ENCODE peak calls at places on chromosome 13, in five cellular contexts. M is sigmoid colon; F is C1 segment of cervical spinal cord; A is non-pigmented ciliary epithelial cell; R is activated CD4-positive, alpha-beta T cell treated with anti-CD3 and anti-CD28 coated beads, Interleukin-2, amount 50 U/mL, for 4 hours. L is an unnamed sample.

GRCh38 chr13:44238011-44238421 is 135.6 kb upstream of the SERP2 start:
- DNase-seq in M (no peak), F (no peak), A (no peak), R (no peak), L (no peak)

GRCh38 chr13:90055121-90055520 is 1292.4 kb upstream of the MIR17HG start:
- DNase-seq in M (no peak), F (no peak), A (peak), R (no peak), L (no peak)

GRCh38 chr13:76512676-76513277 is 373.4 kb downstream of the KCTD12 start:
- DNase-seq in M (no peak), F (no peak), A (peak), R (no peak), L (no peak)

GRCh38 chr13:63010072-63010658 is 1594.5 kb upstream of the PCDH20 start:
- DNase-seq in M (no peak), F (no peak), A (no peak), R (no peak), L (no peak)

GRCh38 chr13:36297600-36298338 is at the start of gene CCDC169:
- DNase-seq in M (peak), F (peak), A (no peak), R (peak), L (peak)

GRCh38 chr13:92143766-92144165 is 745.3 kb downstream of the GPC5 start:
- DNase-seq in M (no peak), F (no peak), A (no peak), R (no peak), L (no peak)

GRCh38 chr13:45167611-45168554 is 33.0 kb downstream of the KCTD4 start:
- DNase-seq in M (no peak), F (no peak), A (no peak), R (no peak), L (no peak)

GRCh38 chr13:91313581-91313980 is 33.9 kb upstream of the MIR17HG start:
- DNase-seq in M (no peak), F (no peak), A (no peak), R (no peak), L (no peak)

GRCh38 chr13:47178090-47178950 is 281.5 kb upstream of the HTR2A start:
- DNase-seq in M (no peak), F (no peak), A (no peak), R (no peak), L (no peak)

GRCh38 chr13:47039106-47039505 is 142.3 kb upstream of the HTR2A start:
- DNase-seq in M (no peak), F (no peak), A (peak), R (no peak), L (no peak)

GRCh38 chr13:46171739-46172138 is 10.2 kb downstream of the LCP1 start:
- DNase-seq in M (no peak), F (no peak), A (no peak), R (no peak), L (no peak)

GRCh38 chr13:20475927-20476691 is 49.5 kb downstream of the CRYL1 start:
- DNase-seq in M (no peak), F (no peak), A (no peak), R (peak), L (no peak)

GRCh38 chr13:28558126-28558525 is 63.2 kb upstream of the FLT1 start:
- DNase-seq in M (no peak), F (no peak), A (peak), R (no peak), L (no peak)

GRCh38 chr13:25762288-25762687 is 289.5 kb downstream of the SHISA2 start:
- DNase-seq in M (no peak), F (no peak), A (no peak), R (no peak), L (no peak)

GRCh38 chr13:71758823-71759222 is 108.2 kb downstream of the DACH1 start:
- DNase-seq in M (no peak), F (no peak), A (no peak), R (no peak), L (no peak)

GRCh38 chr13:107554355-107554905 is 660.9 kb downstream of the LIG4 start:
- DNase-seq in M (no peak), F (no peak), A (no peak), R (no peak), L (no peak)

GRCh38 chr13:40922437-40923040 is 96.6 kb downstream of the ELF1 start:
- DNase-seq in M (no peak), F (no peak), A (no peak), R (no peak), L (no peak)

GRCh38 chr13:94987869-94988268 is 275.5 kb upstream of the SOX21 start:
- DNase-seq in M (no peak), F (no peak), A (no peak), R (no peak), L (no peak)

GRCh38 chr13:69618393-69618792 is 489.2 kb upstream of the ATXN8OS start:
- DNase-seq in M (no peak), F (no peak), A (no peak), R (no peak), L (no peak)

GRCh38 chr13:44141213-44141724 is 232.4 kb upstream of the SERP2 start:
- DNase-seq in M (no peak), F (no peak), A (no peak), R (no peak), L (no peak)

GRCh38 chr13:21948781-21949474 is 278.1 kb downstream of the FGF9 start:
- DNase-seq in M (no peak), F (no peak), A (no peak), R (no peak), L (no peak)

GRCh38 chr13:58160980-58161379 is 529.4 kb downstream of the PCDH17 start:
- DNase-seq in M (no peak), F (no peak), A (no peak), R (no peak), L (no peak)

GRCh38 chr13:105207586-105208293 is 1327.7 kb downstream of the EFNB2 start:
- DNase-seq in M (no peak), F (no peak), A (no peak), R (no peak), L (no peak)

GRCh38 chr13:41384749-41385503 is 72.4 kb upstream of the RGCC start:
- DNase-seq in M (no peak), F (no peak), A (no peak), R (no peak), L (no peak)

GRCh38 chr13:109652536-109652935 is 133.8 kb downstream of the IRS2 start:
- DNase-seq in M (no peak), F (no peak), A (no peak), R (no peak), L (no peak)

GRCh38 chr13:23928985-23929384 is 31.7 kb upstream of the C1QTNF9B start:
- DNase-seq in M (no peak), F (no peak), A (peak), R (no peak), L (no peak)

GRCh38 chr13:94195715-94196114 is 283.8 kb downstream of the DCT start:
- DNase-seq in M (no peak), F (no peak), A (peak), R (no peak), L (no peak)

GRCh38 chr13:75533866-75534265 is 3.8 kb downstream of the COMMD6 start:
- DNase-seq in M (no peak), F (no peak), A (no peak), R (no peak), L (no peak)

GRCh38 chr13:72164811-72165210 is 297.8 kb upstream of the DACH1 start:
- DNase-seq in M (no peak), F (no peak), A (no peak), R (no peak), L (no peak)

GRCh38 chr13:97339019-97339988 is 94.7 kb upstream of the RAP2A start:
- DNase-seq in M (peak), F (no peak), A (peak), R (no peak), L (no peak)

GRCh38 chr13:65336916-65337315 is 1893.2 kb downstream of the PCDH9 start:
- DNase-seq in M (no peak), F (no peak), A (peak), R (no peak), L (no peak)

GRCh38 chr13:77729502-77730221 is 32.2 kb downstream of the SLAIN1 start:
- DNase-seq in M (no peak), F (no peak), A (no peak), R (peak), L (no peak)

GRCh38 chr13:34772881-34773280 is 169.2 kb upstream of the NBEA start:
- DNase-seq in M (no peak), F (no peak), A (no peak), R (no peak), L (no peak)

GRCh38 chr13:98083507-98083906 is 59.4 kb upstream of the FARP1 start:
- DNase-seq in M (no peak), F (no peak), A (peak), R (no peak), L (no peak)

GRCh38 chr13:91347996-91348905 is 764 bp downstream of the MIR17HG start:
- DNase-seq in M (peak), F (peak), A (no peak), R (peak), L (peak)

L was measured in anterior cingulate cortex.